ENCODE peak calls at places on chromosomes 16 and 17, in five cellular contexts. One of them, this sample, is unnamed.

GRCh38 chr16:4511441-4512082 is 27.0 kb downstream of the CDIP1 start:
- DNase-seq in upper lobe of left lung: no peak
- DNase-seq in fibroblast of lung: peak; percentile 24
- DNase-seq in left ventricle myocardium inferior: peak; percentile 65
- DNase-seq in ovary: no peak
- DNase-seq in this sample: no peak

GRCh38 chr16:83923581-83924365 is 24.9 kb downstream of the MLYCD start:
- DNase-seq in upper lobe of left lung: no peak
- DNase-seq in fibroblast of lung: no peak
- DNase-seq in left ventricle myocardium inferior: peak; percentile 10
- DNase-seq in ovary: no peak
- DNase-seq in this sample: no peak

GRCh38 chr17:57557793-57558681 is 187.1 kb downstream of the CCDC182 start:
- DNase-seq in fibroblast of lung: peak; percentile 86
- DNase-seq in ovary: no peak
- DNase-seq in upper lobe of left lung: no peak
- DNase-seq in left ventricle myocardium inferior: no peak
- DNase-seq in this sample: no peak

GRCh38 chr17:69763503-69763902 is 311.5 kb upstream of the KCNJ16 start:
- DNase-seq in upper lobe of left lung: no peak
- DNase-seq in fibroblast of lung: peak; percentile 69
- DNase-seq in left ventricle myocardium inferior: no peak
- DNase-seq in ovary: no peak
- DNase-seq in this sample: no peak

GRCh38 chr17:15464211-15464610 is 3.2 kb downstream of the CDRT4 start:
- DNase-seq in fibroblast of lung: no peak
- DNase-seq in ovary: no peak
- DNase-seq in upper lobe of left lung: no peak
- DNase-seq in left ventricle myocardium inferior: no peak
- DNase-seq in this sample: no peak

GRCh38 chr17:76735006-76735405 is 2.1 kb downstream of the SRSF2 start:
- DNase-seq in fibroblast of lung: peak; percentile 48
- DNase-seq in left ventricle myocardium inferior: no peak
- DNase-seq in ovary: no peak
- DNase-seq in upper lobe of left lung: no peak
- DNase-seq in this sample: no peak

GRCh38 chr16:58450590-58450989 is 49.4 kb upstream of the NDRG4 start:
- DNase-seq in upper lobe of left lung: no peak
- DNase-seq in ovary: no peak
- DNase-seq in left ventricle myocardium inferior: no peak
- DNase-seq in fibroblast of lung: no peak
- DNase-seq in this sample: no peak

GRCh38 chr17:42683407-42684031 is 1.2 kb downstream of the CNTNAP1 start:
- DNase-seq in left ventricle myocardium inferior: peak; percentile 53
- DNase-seq in ovary: peak; percentile 42
- DNase-seq in upper lobe of left lung: no peak
- DNase-seq in fibroblast of lung: peak; percentile 69
- DNase-seq in this sample: no peak

GRCh38 chr17:685006-685405 is 29.6 kb downstream of the VPS53 start:
- DNase-seq in ovary: no peak
- DNase-seq in fibroblast of lung: no peak
- DNase-seq in left ventricle myocardium inferior: no peak
- DNase-seq in upper lobe of left lung: no peak
- DNase-seq in this sample: no peak

GRCh38 chr17:76536511-76537287 is 810 bp downstream of the CYGB start:
- DNase-seq in upper lobe of left lung: no peak
- DNase-seq in fibroblast of lung: no peak
- DNase-seq in ovary: no peak
- DNase-seq in left ventricle myocardium inferior: no peak
- DNase-seq in this sample: no peak

GRCh38 chr16:74738134-74738541 is 36.5 kb downstream of the FA2H start:
- DNase-seq in upper lobe of left lung: no peak
- DNase-seq in fibroblast of lung: peak; percentile 31
- DNase-seq in ovary: no peak
- DNase-seq in left ventricle myocardium inferior: no peak
- DNase-seq in this sample: no peak

GRCh38 chr16:578870-579405 is 9.2 kb downstream of the PIGQ start:
- DNase-seq in upper lobe of left lung: peak; percentile 71
- DNase-seq in ovary: no peak
- DNase-seq in fibroblast of lung: peak; percentile 71
- DNase-seq in left ventricle myocardium inferior: peak; percentile 74
- DNase-seq in this sample: no peak

GRCh38 chr17:74859439-74860228 is at the start of gene GRIN2C:
- DNase-seq in upper lobe of left lung: no peak
- DNase-seq in left ventricle myocardium inferior: no peak
- DNase-seq in ovary: no peak
- DNase-seq in fibroblast of lung: no peak
- DNase-seq in this sample: no peak
- TF ChIP-seq CTCF in upper lobe of left lung: peak; percentile 39
- TF ChIP-seq CTCF in left ventricle myocardium inferior: peak; percentile 62
- TF ChIP-seq CTCF in ovary: no peak
- TF ChIP-seq CTCF in fibroblast of lung: no peak
- TF ChIP-seq CTCF in this sample: peak; percentile 18

DNA sequence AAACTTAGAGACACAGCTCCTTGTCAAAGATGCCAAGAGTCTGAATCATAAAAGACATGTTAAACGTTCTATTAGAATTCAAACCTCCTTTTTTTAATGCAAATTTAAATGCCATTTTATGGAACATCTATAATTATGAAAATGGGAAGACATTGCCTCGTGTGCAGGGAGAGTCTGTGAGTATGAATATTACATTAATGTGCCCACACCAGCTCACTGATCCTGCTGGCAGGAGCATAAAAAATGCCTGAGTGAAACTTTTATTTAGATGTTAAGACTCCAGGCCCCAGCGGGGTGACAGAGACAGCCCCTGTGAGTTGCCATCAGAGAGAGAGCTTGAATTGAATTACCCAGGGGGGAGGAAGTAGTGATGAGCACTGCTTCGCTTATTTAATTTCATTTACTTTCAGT is 84.8 kb downstream of the SNX11 start:
- DNase-seq in ovary: no peak
- DNase-seq in upper lobe of left lung: no peak
- DNase-seq in fibroblast of lung: peak; percentile 11
- DNase-seq in left ventricle myocardium inferior: no peak
- DNase-seq in this sample: no peak
- H3K27me3 ChIP-seq in ovary: no peaks in the 10 kb centered on the region
- H3K27me3 ChIP-seq in upper lobe of left lung: no peaks in the 10 kb centered on the region
- H3K27me3 ChIP-seq in fibroblast of lung: peaks cover 18% of the 10 kb centered on the region
- H3K27me3 ChIP-seq in left ventricle myocardium inferior: peaks cover 99% of the 10 kb centered on the region
- H3K27me3 ChIP-seq in this sample: peaks cover 15% of the 10 kb centered on the region

GRCh38 chr17:67779098-67779672 is 46.1 kb upstream of the BPTF start:
- DNase-seq in left ventricle myocardium inferior: peak; percentile 42
- DNase-seq in fibroblast of lung: peak; percentile 61
- DNase-seq in ovary: peak; percentile 50
- DNase-seq in upper lobe of left lung: peak; percentile 39
- DNase-seq in this sample: peak; percentile 19
- TF ChIP-seq CTCF in left ventricle myocardium inferior: peak; percentile 67
- TF ChIP-seq CTCF in fibroblast of lung: peak; percentile 46
- TF ChIP-seq CTCF in ovary: no peak
- TF ChIP-seq CTCF in upper lobe of left lung: peak; percentile 61
- TF ChIP-seq CTCF in this sample: peak; percentile 66

GRCh38 chr16:3007957-3008748 is 4.6 kb upstream of the CLDN9 start:
- DNase-seq in left ventricle myocardium inferior: peak; percentile 43
- DNase-seq in upper lobe of left lung: peak; percentile 74
- DNase-seq in ovary: no peak
- DNase-seq in fibroblast of lung: no peak
- DNase-seq in this sample: no peak

GRCh38 chr16:3009568-3010390 is 2.9 kb upstream of the CLDN9 start:
- DNase-seq in fibroblast of lung: no peak
- DNase-seq in ovary: no peak
- DNase-seq in left ventricle myocardium inferior: no peak
- DNase-seq in upper lobe of left lung: peak; percentile 90
- DNase-seq in this sample: no peak

GRCh38 chr16:3008749-3009088 is 4.0 kb upstream of the CLDN9 start:
- DNase-seq in upper lobe of left lung: no peak
- DNase-seq in ovary: no peak
- DNase-seq in left ventricle myocardium inferior: no peak
- DNase-seq in fibroblast of lung: no peak
- DNase-seq in this sample: no peak

GRCh38 chr16:3004781-3005284 is 7.9 kb upstream of the CLDN9 start:
- DNase-seq in fibroblast of lung: no peak
- DNase-seq in left ventricle myocardium inferior: no peak
- DNase-seq in upper lobe of left lung: peak; percentile 82
- DNase-seq in ovary: no peak
- DNase-seq in this sample: no peak

GRCh38 chr16:3007059-3007956 is 5.4 kb upstream of the CLDN9 start:
- DNase-seq in upper lobe of left lung: no peak
- DNase-seq in ovary: no peak
- DNase-seq in left ventricle myocardium inferior: no peak
- DNase-seq in fibroblast of lung: no peak
- DNase-seq in this sample: no peak
- H3K27me3 ChIP-seq in upper lobe of left lung: no peaks in the 10 kb centered on the region
- H3K27me3 ChIP-seq in ovary: peaks cover 8% of the 10 kb centered on the region
- H3K27me3 ChIP-seq in left ventricle myocardium inferior: peaks cover 86% of the 10 kb centered on the region
- H3K27me3 ChIP-seq in fibroblast of lung: peaks cover 19% of the 10 kb centered on the region
- H3K27me3 ChIP-seq in this sample: peaks cover 3% of the 10 kb centered on the region

DNA sequence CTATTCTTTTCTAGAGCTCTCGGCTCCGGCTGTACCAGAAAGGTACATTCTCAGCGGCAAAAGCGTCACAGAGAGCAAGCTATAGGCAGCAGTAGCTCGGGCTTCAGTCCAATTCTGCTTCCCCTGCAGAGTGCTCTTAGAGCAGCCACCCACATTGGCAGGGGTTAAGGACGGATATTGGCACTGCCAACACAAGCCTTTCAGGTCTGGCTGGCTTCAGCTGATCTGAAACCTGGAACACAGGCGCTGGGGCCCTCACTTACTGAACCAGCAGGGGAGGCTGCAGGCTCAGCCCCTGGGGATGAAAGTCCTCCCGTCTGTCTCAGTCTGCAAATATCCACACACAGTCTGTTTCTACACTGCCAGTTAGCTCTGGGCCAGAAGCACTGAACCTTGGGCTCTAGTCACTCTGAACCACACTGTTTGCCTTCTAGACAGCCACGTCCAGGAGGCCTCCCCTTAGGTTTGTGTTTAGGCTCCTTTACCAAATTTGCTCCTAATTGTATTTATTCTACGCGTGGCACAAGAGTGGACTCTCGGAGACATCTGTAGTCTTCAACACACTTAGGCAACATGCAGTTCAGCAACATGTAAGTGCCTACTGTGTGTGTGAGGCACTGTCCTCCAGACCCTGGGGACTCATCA is 40.1 kb downstream of the HIC1 start:
- DNase-seq in fibroblast of lung: peak; percentile 80
- DNase-seq in ovary: no peak
- DNase-seq in left ventricle myocardium inferior: peak; percentile 75
- DNase-seq in upper lobe of left lung: peak; percentile 89
- DNase-seq in this sample: no peak
- TF ChIP-seq CTCF in fibroblast of lung: peak; percentile 80
- TF ChIP-seq CTCF in ovary: peak; percentile 19
- TF ChIP-seq CTCF in left ventricle myocardium inferior: peak; percentile 87
- TF ChIP-seq CTCF in upper lobe of left lung: peak; percentile 82
- TF ChIP-seq CTCF in this sample: peak; percentile 59

GRCh38 chr17:65205655-65206054 is 68.5 kb downstream of the RGS9 start:
- DNase-seq in left ventricle myocardium inferior: no peak
- DNase-seq in fibroblast of lung: no peak
- DNase-seq in ovary: no peak
- DNase-seq in upper lobe of left lung: no peak
- DNase-seq in this sample: no peak
- H3K27me3 ChIP-seq in left ventricle myocardium inferior: peaks cover 14% of the 10 kb centered on the region
- H3K27me3 ChIP-seq in fibroblast of lung: peaks cover 2% of the 10 kb centered on the region
- H3K27me3 ChIP-seq in ovary: no peaks in the 10 kb centered on the region
- H3K27me3 ChIP-seq in upper lobe of left lung: no peaks in the 10 kb centered on the region
- H3K27me3 ChIP-seq in this sample: peaks cover 3% of the 10 kb centered on the region

GRCh38 chr17:78673395-78673794 is 96.2 kb upstream of the DNAH17 start:
- DNase-seq in fibroblast of lung: no peak
- DNase-seq in upper lobe of left lung: no peak
- DNase-seq in ovary: no peak
- DNase-seq in left ventricle myocardium inferior: no peak
- DNase-seq in this sample: no peak

GRCh38 chr17:78675836-78676235 is 98.6 kb upstream of the DNAH17 start:
- DNase-seq in upper lobe of left lung: no peak
- DNase-seq in ovary: no peak
- DNase-seq in fibroblast of lung: no peak
- DNase-seq in left ventricle myocardium inferior: no peak
- DNase-seq in this sample: no peak

GRCh38 chr17:78675316-78675616 is 98.1 kb upstream of the DNAH17 start:
- DNase-seq in ovary: no peak
- DNase-seq in fibroblast of lung: no peak
- DNase-seq in upper lobe of left lung: no peak
- DNase-seq in left ventricle myocardium inferior: no peak
- DNase-seq in this sample: no peak

GRCh38 chr17:78674156-78674555 is 97.0 kb upstream of the DNAH17 start:
- DNase-seq in fibroblast of lung: no peak
- DNase-seq in left ventricle myocardium inferior: no peak
- DNase-seq in upper lobe of left lung: no peak
- DNase-seq in ovary: no peak
- DNase-seq in this sample: no peak

DNA sequence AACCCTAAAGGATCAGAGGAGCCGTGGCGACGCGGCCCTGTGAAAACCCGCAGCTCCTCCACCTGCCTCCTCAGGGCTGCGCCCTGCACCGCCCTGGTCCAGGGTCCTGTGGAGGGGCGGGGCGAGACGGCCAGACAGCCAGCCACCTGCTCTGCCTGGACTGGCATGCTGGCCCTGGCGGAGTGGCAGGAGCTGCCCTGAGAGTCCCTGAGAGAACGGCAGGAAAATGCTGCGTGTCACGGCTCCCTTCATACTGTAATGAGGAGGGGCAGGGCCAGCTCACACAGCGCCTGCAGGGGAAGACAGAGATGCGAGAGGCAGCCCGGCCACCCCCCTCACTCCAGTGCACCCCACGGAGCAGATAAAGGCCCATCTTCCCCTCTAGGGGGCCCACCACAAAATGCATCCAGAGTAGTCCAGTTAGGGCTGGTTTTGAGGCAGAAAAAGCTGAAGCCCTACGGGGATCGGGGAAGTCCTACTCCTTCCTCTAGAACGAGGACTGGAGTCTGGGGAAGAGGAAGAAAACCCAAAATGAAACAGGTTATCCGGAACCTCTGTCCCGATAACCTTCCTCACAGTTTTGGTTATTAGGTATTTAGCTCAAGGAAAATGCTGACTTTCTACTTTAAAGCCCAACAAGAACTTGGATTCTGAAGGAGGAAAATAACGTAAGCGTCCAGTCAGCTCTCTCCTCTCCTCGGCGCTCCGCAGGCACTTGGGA is 97.6 kb upstream of the DNAH17 start:
- DNase-seq in ovary: no peak
- DNase-seq in upper lobe of left lung: no peak
- DNase-seq in left ventricle myocardium inferior: no peak
- DNase-seq in fibroblast of lung: no peak
- DNase-seq in this sample: no peak
- TF ChIP-seq CTCF in ovary: no peak
- TF ChIP-seq CTCF in upper lobe of left lung: no peak
- TF ChIP-seq CTCF in left ventricle myocardium inferior: no peak
- TF ChIP-seq CTCF in fibroblast of lung: no peak
- TF ChIP-seq CTCF in this sample: no peak

GRCh38 chr17:79455636-79456035 is 155.2 kb downstream of the RBFOX3 start:
- DNase-seq in ovary: no peak
- DNase-seq in fibroblast of lung: no peak
- DNase-seq in upper lobe of left lung: no peak
- DNase-seq in left ventricle myocardium inferior: no peak
- DNase-seq in this sample: no peak

GRCh38 chr17:79451167-79451566 is 159.7 kb downstream of the RBFOX3 start:
- DNase-seq in upper lobe of left lung: no peak
- DNase-seq in left ventricle myocardium inferior: no peak
- DNase-seq in fibroblast of lung: no peak
- DNase-seq in ovary: no peak
- DNase-seq in this sample: no peak

GRCh38 chr17:79454826-79455225 is 156.0 kb downstream of the RBFOX3 start:
- DNase-seq in ovary: no peak
- DNase-seq in left ventricle myocardium inferior: no peak
- DNase-seq in upper lobe of left lung: no peak
- DNase-seq in fibroblast of lung: no peak
- DNase-seq in this sample: no peak

GRCh38 chr17:79453481-79453880 is 157.4 kb downstream of the RBFOX3 start:
- DNase-seq in upper lobe of left lung: no peak
- DNase-seq in ovary: no peak
- DNase-seq in fibroblast of lung: no peak
- DNase-seq in left ventricle myocardium inferior: no peak
- DNase-seq in this sample: no peak

GRCh38 chr17:79452706-79453105 is 158.1 kb downstream of the RBFOX3 start:
- DNase-seq in upper lobe of left lung: no peak
- DNase-seq in left ventricle myocardium inferior: no peak
- DNase-seq in ovary: no peak
- DNase-seq in fibroblast of lung: no peak
- DNase-seq in this sample: no peak
- H3K27me3 ChIP-seq in upper lobe of left lung: no peaks in the 10 kb centered on the region
- H3K27me3 ChIP-seq in left ventricle myocardium inferior: peaks cover 52% of the 10 kb centered on the region
- H3K27me3 ChIP-seq in ovary: no peaks in the 10 kb centered on the region
- H3K27me3 ChIP-seq in fibroblast of lung: no peaks in the 10 kb centered on the region
- H3K27me3 ChIP-seq in this sample: no peaks in the 10 kb centered on the region

This sample was measured in BJ.